ENCODE peak calls at places on chromosomes 11 and 22, in seven cellular contexts. X is Kasumi-1; O is PC-9; U is activated CD8-positive, alpha-beta memory T cell treated with anti-CD3 and anti-CD28 coated beads, Interleukin-2, amount 50 U/mL, for 48 hours; E is HTR-8/SVneo; A is AG04449; Y is NCI-H345. H is an unnamed sample.
A peak's percentile ranks its signal among the peaks of the same experiment; 100 is the strongest.

GRCh38 chr11:60950024-60950423 is 2.0 kb downstream of the SLC15A3 start:
- DNase-seq in X (no peak), O (no peak), U (no peak), E (no peak), A (no peak), Y (no peak), H (no peak)

GRCh38 chr11:121870202-121871045 is 245.6 kb downstream of the BLID start:
- DNase-seq in X (no peak), O (no peak), U (no peak), E (peak; percentile 21), A (no peak), Y (no peak), H (no peak)

GRCh38 chr22:41481131-41481830 is 12.4 kb downstream of the ACO2 start:
- DNase-seq in X (no peak), O (no peak), U (no peak), E (no peak), A (no peak), Y (no peak), H (no peak)

GRCh38 chr11:101279728-101280127 is 150.1 kb upstream of the PGR start:
- DNase-seq in X (no peak), O (no peak), U (no peak), E (no peak), A (no peak), Y (no peak), H (no peak)

GRCh38 chr22:26554956-26555355 is 35.0 kb downstream of the TPST2 start:
- DNase-seq in X (no peak), O (no peak), U (no peak), E (no peak), A (no peak), Y (no peak), H (no peak)

GRCh38 chr11:117900720-117901440 is 24.4 kb upstream of the FXYD6 start:
- DNase-seq in X (no peak), O (no peak), U (peak; percentile 15), E (no peak), A (no peak), Y (peak; percentile 38), H (no peak)

GRCh38 chr11:9148727-9149126 is 57.3 kb upstream of the SCUBE2 start:
- DNase-seq in X (no peak), O (no peak), U (no peak), E (no peak), A (no peak), Y (no peak), H (no peak)

GRCh38 chr11:45451766-45452440 is 165.8 kb upstream of the SYT13 start:
- DNase-seq in X (no peak), O (no peak), U (no peak), E (no peak), A (no peak), Y (no peak), H (no peak)

GRCh38 chr11:3178349-3178748 is 13.2 kb upstream of the OSBPL5 start:
- DNase-seq in X (no peak), O (no peak), U (no peak), E (no peak), A (no peak), Y (no peak), H (no peak)

GRCh38 chr22:27113211-27114030 is 456.0 kb downstream of the MIAT start:
- DNase-seq in X (no peak), O (peak; percentile 95), U (no peak), E (peak; percentile 72), A (peak; percentile 88), Y (no peak), H (peak; percentile 64)

GRCh38 chr11:120130176-120130980 is 7.5 kb downstream of the TRIM29 start:
- DNase-seq in X (no peak), O (no peak), U (no peak), E (no peak), A (no peak), Y (no peak), H (no peak)

GRCh38 chr11:70739091-70739490 is 340.8 kb downstream of the CTTN start:
- DNase-seq in X (no peak), O (no peak), U (no peak), E (no peak), A (no peak), Y (no peak), H (no peak)

H was measured in epithelial cell of prostate.